ENCODE peak calls at places on chromosomes 16 and 17, in four cellular contexts. Z is body of pancreas, L is IMR-90, F is A549. G is an unnamed sample.

GRCh38 chr17:1058423-1059130 is 61.6 kb downstream of the TIMM22 start:
- DNase-seq in Z (no peak), L (peak), F (peak), G (no peak)

GRCh38 chr17:42457107-42457787 is 1.4 kb upstream of the ATP6V0A1 start:
- DNase-seq in Z (no peak), L (no peak), F (no peak), G (no peak)

GRCh38 chr17:68325961-68326360 is 34.7 kb downstream of the ARSG start:
- DNase-seq in Z (no peak), L (no peak), F (no peak), G (no peak)

GRCh38 chr17:74599023-74599399 is 6.9 kb upstream of the CD300LD start:
- DNase-seq in Z (no peak), L (no peak), F (no peak), G (no peak)

GRCh38 chr17:71022758-71023157 is 853.4 kb downstream of the KCNJ2 start:
- DNase-seq in Z (no peak), L (no peak), F (no peak), G (no peak)

GRCh38 chr16:1534021-1535020 is 855 bp downstream of the TMEM204 start:
- DNase-seq in Z (no peak), L (peak), F (no peak), G (peak)

GRCh38 chr16:59370717-59371116 is 636.6 kb upstream of the GOT2 start:
- DNase-seq in Z (no peak), L (no peak), F (no peak), G (no peak)

GRCh38 chr16:63361032-63361624 is 1324.9 kb upstream of the CDH8 start:
- DNase-seq in Z (peak), L (peak), F (peak), G (no peak)

GRCh38 chr17:41327411-41328120 is 12.1 kb upstream of the KRTAP17-1 start:
- DNase-seq in Z (no peak), L (no peak), F (no peak), G (no peak)

DNA sequence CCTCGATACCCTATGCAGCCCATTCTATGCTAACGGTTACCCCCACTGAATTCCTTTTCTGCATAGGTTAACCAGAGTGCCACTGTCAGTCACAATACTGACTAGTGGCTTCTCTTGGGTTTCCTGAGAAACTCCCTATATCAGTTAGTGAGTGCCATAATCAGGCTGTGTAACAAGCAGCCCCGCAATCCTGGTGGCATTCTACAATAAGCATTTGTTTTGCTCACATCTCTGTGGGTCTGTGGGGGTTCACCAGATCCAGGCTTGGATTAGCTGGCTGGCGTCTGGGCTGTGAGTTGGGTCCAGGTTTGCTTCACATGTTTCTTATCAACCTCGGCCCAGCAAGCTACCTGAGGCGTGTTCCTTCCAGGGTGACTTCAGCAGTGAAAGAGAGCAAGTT is 42.4 kb downstream of the TMEM235 start:
- DNase-seq in Z (no peak), L (no peak), F (no peak), G (no peak)
- H3K4me3 ChIP-seq in Z (no peak), L (no peak), F (no peak), G (no peak)

DNA sequence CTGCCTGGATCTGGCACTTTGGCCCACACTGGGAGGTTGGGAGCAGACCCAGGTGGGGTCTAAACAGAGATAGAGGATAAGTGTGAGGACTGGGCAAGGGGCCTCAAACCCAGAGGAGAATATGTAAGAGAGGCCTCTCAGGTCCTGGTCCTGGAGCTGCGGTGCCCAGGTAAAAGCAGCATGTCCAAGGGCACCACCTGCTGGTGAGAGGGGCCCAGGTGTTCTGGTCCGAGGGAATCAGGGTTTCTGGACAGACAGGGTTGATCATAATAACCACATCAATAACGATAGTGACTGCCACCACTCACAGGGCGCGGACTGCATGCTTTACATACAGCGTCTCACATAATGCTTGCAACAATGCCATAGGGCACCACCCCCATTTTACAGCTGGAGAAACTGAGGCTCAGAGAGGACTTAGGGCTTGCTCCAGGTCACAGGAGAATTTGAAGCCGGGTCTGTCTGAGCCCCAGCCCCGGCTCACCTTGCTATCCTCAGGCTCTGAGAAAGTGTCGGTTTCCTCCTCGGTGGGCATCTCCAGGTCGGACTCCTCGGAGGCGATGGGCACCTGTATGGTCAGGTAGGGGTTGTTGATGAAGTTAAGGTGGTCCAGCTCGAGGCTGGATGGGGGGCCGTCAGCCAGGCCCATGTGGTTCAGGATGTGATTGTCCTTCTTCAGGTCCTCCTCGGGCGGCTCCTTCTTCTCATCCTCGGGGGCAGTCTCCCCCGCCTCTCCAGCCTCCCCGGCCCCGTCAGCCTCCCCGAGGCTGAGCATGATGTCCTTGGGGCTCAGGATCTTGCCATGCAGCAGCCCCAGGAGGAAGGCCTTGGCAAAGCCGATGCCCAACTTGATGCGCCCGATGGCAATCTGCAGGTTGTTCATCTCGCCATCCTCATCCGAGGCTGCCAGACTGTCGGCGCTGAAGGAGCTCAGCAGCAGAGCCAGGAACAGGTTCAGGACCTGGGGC is 19.1 kb upstream of the CD79B start:
- DNase-seq in Z (peak), L (no peak), F (peak), G (no peak)
- TF ChIP-seq CTCF in Z (peak), L (no peak), F (peak), G (no peak)

GRCh38 chr16:82653550-82654511 is 27.1 kb downstream of the CDH13 start:
- DNase-seq in Z (no peak), L (peak), F (peak), G (no peak)
- TF ChIP-seq POLR2A in Z (no peak), L (peak), F (no peak), G (no peak)

GRCh38 chr17:7575481-7575883 is 4.0 kb upstream of the CD68 start:
- DNase-seq in Z (no peak), L (no peak), F (no peak), G (no peak)
- H3K4me3 ChIP-seq in Z (no peak), L (no peak), F (peak), G (no peak)

GRCh38 chr17:4020096-4020495 is 55.9 kb upstream of the ATP2A3 start:
- DNase-seq in Z (no peak), L (no peak), F (no peak), G (no peak)

GRCh38 chr17:4019400-4019799 is 55.2 kb upstream of the ATP2A3 start:
- DNase-seq in Z (peak), L (no peak), F (no peak), G (no peak)

GRCh38 chr17:4014148-4014927 is 50.1 kb upstream of the ATP2A3 start:
- DNase-seq in Z (no peak), L (no peak), F (no peak), G (no peak)

GRCh38 chr17:4018446-4018845 is 54.2 kb upstream of the ATP2A3 start:
- DNase-seq in Z (no peak), L (no peak), F (no peak), G (no peak)

GRCh38 chr17:4017377-4017776 is 53.1 kb upstream of the ATP2A3 start:
- DNase-seq in Z (no peak), L (no peak), F (no peak), G (no peak)
- TF ChIP-seq CTCF in Z (no peak), L (peak), F (peak), G (no peak)

DNA sequence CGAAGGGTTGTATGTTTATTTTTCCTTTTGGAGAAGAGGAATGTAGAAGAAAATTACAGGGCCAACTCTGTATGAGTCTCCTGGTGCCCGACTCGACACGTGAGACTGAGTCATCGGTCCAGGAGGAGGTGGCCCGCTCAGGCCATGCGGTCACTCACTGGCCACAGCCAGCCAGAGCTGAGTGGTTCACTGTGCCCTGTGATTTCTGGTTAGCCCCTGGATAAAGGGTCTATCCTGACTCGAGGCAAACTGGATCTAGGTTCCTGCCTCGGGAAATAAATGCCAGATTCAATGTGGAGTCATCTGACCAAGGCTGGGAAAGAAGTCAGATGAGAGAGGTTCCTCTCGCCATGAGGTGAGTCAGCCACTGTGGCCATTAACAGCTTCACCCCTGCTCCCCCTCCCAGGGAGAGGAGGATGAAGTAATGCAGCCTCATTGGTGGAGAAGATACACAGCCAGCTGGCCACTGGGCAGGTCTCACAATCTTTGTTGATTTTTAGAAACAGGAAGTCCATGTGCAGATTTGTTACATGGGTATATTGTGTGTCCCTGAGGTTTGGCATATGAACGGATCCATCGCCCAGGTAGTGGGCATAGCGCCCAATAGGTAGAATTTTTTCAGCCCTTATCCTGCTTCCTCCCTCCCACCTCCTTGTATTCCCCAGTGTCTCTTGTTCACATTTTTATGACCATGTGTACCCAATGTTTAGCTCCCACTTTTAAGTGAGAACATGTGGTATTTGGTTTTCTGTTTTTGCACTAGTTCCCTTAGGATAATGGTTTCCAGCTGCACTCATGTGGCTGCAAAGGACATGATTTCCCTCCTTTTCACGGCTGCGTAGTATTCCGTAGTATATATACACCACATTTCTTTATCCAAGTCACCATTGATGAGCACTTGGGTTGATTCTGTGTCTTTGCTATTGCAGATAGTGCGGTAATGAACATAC is 21.7 kb upstream of the USP36 start:
- DNase-seq in Z (peak), L (peak), F (peak), G (peak)
- TF ChIP-seq POLR2A in Z (peak), L (peak), F (peak), G (peak)

DNA sequence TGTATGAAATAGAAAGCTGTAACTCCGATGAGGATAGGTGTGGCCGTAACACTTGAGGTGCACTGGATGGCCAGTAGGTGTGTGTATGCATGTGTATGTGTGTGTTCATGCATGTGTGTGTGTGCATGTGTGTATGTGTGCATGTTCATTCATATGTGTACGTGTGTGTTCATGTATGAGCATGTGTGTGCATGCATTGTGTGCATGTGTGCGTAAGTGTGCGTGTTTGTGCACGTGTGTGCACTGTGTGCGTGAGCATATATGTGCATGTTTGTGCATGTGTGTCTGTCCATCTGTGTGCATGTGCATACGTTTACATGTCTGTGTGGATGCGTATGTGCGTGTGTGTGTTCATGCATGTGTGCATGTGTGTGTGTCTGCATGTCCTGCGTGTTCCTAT is 145.5 kb downstream of the C16orf95 start:
- DNase-seq in Z (no peak), L (no peak), F (no peak), G (no peak)
- H3K4me3 ChIP-seq in Z (no peak), L (no peak), F (no peak), G (no peak)

GRCh38 chr16:66551362-66551761 is 1.0 kb upstream of the CKLF start:
- DNase-seq in Z (no peak), L (peak), F (peak), G (no peak)
- TF ChIP-seq CTCF in Z (peak), L (peak), F (no peak), G (no peak)

GRCh38 chr16:20741555-20742285 is at the start of gene THUMPD1:
- DNase-seq in Z (peak), L (peak), F (peak), G (peak)
- TF ChIP-seq POLR2A in Z (peak), L (peak), F (peak), G (peak)

GRCh38 chr16:54931757-54932660 is 1.3 kb downstream of the IRX5 start:
- DNase-seq in Z (no peak), L (no peak), F (no peak), G (no peak)
- H3K4me3 ChIP-seq in Z (no peak), L (no peak), F (peak), G (no peak)

G was measured in uterus.